ENCODE peak calls at places on chromosomes 2 and 18, in ten cellular contexts. A, V, E, K, N, L, F, H, M and P are unnamed samples.

GRCh38 chr2:209512951-209513350 is 89.1 kb downstream of the MAP2 start:
- DNase-seq in M (no peak), F (no peak), L (no peak), E (no peak), N (no peak), H (no peak), A (no peak), K (peak), V (no peak), P (no peak)

GRCh38 chr2:181517685-181518301 is 60.6 kb downstream of the ITGA4 start:
- DNase-seq in H (no peak), A (no peak), M (peak), E (no peak), K (no peak), L (no peak), N (peak), F (no peak), V (peak), P (no peak)

GRCh38 chr2:197707316-197708213 is 2.4 kb downstream of the MARS2 start:
- DNase-seq in H (no peak), K (peak), A (no peak), V (peak), E (peak), M (peak), N (peak), F (no peak), L (no peak), P (no peak)

GRCh38 chr2:201419057-201419635 is 32.1 kb downstream of the TRAK2 start:
- DNase-seq in E (no peak), V (peak), L (no peak), H (peak), F (no peak), N (peak), M (no peak), K (no peak), A (no peak), P (no peak)

GRCh38 chr18:40624959-40625358 is 1330.1 kb upstream of the PIK3C3 start:
- DNase-seq in V (no peak), A (no peak), M (no peak), E (no peak), L (no peak), K (no peak), H (no peak), N (no peak), F (no peak), P (no peak)

GRCh38 chr2:157761520-157761919 is 114.6 kb downstream of the ACVR1 start:
- DNase-seq in A (no peak), L (no peak), K (no peak), H (no peak), V (no peak), E (peak), M (peak), F (no peak), N (peak), P (no peak)

GRCh38 chr2:112055833-112056625 is 960 bp downstream of the TMEM87B start:
- DNase-seq in M (peak), A (no peak), F (no peak), N (peak), E (peak), K (no peak), V (peak), L (no peak), H (peak), P (no peak)

GRCh38 chr2:152347076-152347475 is 12.1 kb downstream of the FMNL2 start:
- DNase-seq in F (no peak), L (no peak), H (no peak), N (peak), V (no peak), M (peak), E (peak), K (no peak), A (no peak), P (no peak)

GRCh38 chr18:46770708-46771107 is 13.9 kb upstream of the ST8SIA5 start:
- DNase-seq in N (no peak), H (no peak), V (no peak), E (no peak), F (no peak), M (no peak), K (no peak), L (no peak), A (no peak), P (no peak)

GRCh38 chr2:225137971-225138370 is 95.7 kb upstream of the DOCK10 start:
- DNase-seq in N (peak), K (no peak), F (no peak), A (no peak), M (no peak), E (peak), V (no peak), H (no peak), L (no peak), P (no peak)

GRCh38 chr2:206937519-206937918 is 1.8 kb upstream of the CPO start:
- DNase-seq in V (no peak), E (no peak), L (no peak), F (no peak), N (no peak), K (no peak), M (no peak), H (no peak), A (no peak), P (peak)

GRCh38 chr2:23469142-23469540 is 84.2 kb downstream of the KLHL29 start:
- DNase-seq in F (no peak), M (no peak), V (no peak), E (no peak), N (no peak), A (no peak), L (no peak), K (no peak), H (no peak), P (no peak)

GRCh38 chr2:40251146-40251545 is 200.7 kb downstream of the SLC8A1 start:
- DNase-seq in K (no peak), H (no peak), E (no peak), V (no peak), A (no peak), F (no peak), L (no peak), M (no peak), N (no peak), P (no peak)

GRCh38 chr2:219628986-219629901 is 1.8 kb downstream of the SLC4A3 start:
- DNase-seq in H (no peak), A (no peak), M (no peak), E (no peak), N (no peak), F (no peak), L (no peak), V (no peak), K (no peak), P (no peak)

GRCh38 chr2:112877423-112877822 is 33.5 kb upstream of the IL37 start:
- DNase-seq in A (no peak), E (peak), K (no peak), V (no peak), F (no peak), L (no peak), N (peak), H (no peak), M (peak), P (no peak)

GRCh38 chr2:70991142-70991541 is 3.5 kb downstream of the TEX261 start:
- DNase-seq in A (no peak), E (no peak), L (no peak), N (no peak), H (no peak), M (no peak), K (no peak), F (no peak), V (no peak), P (no peak)

GRCh38 chr2:154452906-154453493 is 245.5 kb upstream of the KCNJ3 start:
- DNase-seq in K (no peak), L (no peak), N (no peak), A (no peak), F (no peak), M (no peak), E (no peak), H (no peak), V (no peak), P (peak)

GRCh38 chr2:115654362-115654761 is 1211.9 kb downstream of the DPP10 start:
- DNase-seq in V (no peak), F (no peak), N (no peak), L (no peak), E (no peak), H (no peak), K (no peak), A (no peak), M (no peak), P (no peak)

DNA sequence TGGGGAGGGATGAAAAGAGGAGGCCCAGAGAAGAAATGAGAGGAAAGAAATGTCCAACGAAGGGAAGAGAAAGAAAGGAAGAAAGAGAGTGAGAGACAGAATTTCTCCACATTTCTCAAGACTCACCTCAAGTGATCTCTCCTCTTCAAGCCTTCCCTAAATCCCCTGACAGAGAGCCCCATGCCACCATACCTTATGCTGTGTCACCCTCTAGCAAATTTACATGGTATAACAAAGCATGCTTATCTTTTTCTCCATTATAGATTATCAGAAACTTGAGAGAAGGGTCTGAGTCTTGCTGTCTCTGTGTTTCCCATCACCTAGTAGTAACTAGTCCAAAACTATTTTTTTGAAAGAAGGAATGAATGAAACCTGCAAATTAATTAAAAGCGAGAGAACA is 1208.4 kb downstream of the DPP10 start:
- DNase-seq in A (no peak), M (no peak), E (no peak), K (no peak), F (no peak), H (no peak), N (no peak), L (no peak), V (no peak), P (no peak)
- TF ChIP-seq CTCF in A (no peak), M (no peak), E (no peak), K (no peak), F (no peak), H (no peak), N (no peak), L (no peak), V (no peak), P (no peak)

GRCh38 chr2:160077912-160078585 is 15.6 kb upstream of the PLA2R1 start:
- DNase-seq in F (no peak), A (no peak), K (no peak), E (no peak), M (no peak), V (peak), H (peak), N (peak), L (no peak), P (no peak)

GRCh38 chr2:160076935-160077334 is 14.5 kb upstream of the PLA2R1 start:
- DNase-seq in M (no peak), H (no peak), N (no peak), E (no peak), A (no peak), K (no peak), F (no peak), L (no peak), V (no peak), P (no peak)

GRCh38 chr2:160076239-160076638 is 13.8 kb upstream of the PLA2R1 start:
- DNase-seq in K (no peak), V (peak), L (no peak), E (no peak), N (no peak), A (no peak), F (no peak), H (no peak), M (no peak), P (no peak)

GRCh38 chr2:160073284-160073888 is 11.0 kb upstream of the PLA2R1 start:
- DNase-seq in K (no peak), M (no peak), L (no peak), A (no peak), H (no peak), F (no peak), N (no peak), E (no peak), V (no peak), P (no peak)

DNA sequence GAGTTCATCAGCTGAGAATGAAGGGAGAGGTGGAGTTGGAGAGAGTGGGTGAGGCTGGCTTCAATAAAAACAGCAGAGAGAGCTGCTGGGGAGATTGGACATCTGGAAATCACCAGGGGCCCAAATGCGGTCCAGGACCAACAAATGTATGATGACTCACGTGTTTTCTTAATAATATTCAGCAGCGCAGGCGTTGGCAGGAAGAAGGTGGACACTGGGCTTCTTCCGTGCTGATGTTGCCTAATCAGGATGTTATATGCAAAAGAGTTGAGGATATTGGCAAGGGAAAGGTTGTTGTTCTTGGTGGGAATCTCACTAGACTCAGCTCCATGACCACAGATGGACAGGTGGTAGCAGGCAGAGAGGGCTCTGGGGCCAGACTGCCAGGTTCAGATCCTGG is 12.8 kb upstream of the PLA2R1 start:
- DNase-seq in K (no peak), L (no peak), M (peak), A (no peak), N (peak), H (peak), F (no peak), V (peak), E (peak), P (no peak)
- TF ChIP-seq CTCF in K (no peak), L (no peak), M (no peak), A (no peak), N (no peak), H (no peak), F (no peak), V (no peak), E (no peak), P (no peak)

DNA sequence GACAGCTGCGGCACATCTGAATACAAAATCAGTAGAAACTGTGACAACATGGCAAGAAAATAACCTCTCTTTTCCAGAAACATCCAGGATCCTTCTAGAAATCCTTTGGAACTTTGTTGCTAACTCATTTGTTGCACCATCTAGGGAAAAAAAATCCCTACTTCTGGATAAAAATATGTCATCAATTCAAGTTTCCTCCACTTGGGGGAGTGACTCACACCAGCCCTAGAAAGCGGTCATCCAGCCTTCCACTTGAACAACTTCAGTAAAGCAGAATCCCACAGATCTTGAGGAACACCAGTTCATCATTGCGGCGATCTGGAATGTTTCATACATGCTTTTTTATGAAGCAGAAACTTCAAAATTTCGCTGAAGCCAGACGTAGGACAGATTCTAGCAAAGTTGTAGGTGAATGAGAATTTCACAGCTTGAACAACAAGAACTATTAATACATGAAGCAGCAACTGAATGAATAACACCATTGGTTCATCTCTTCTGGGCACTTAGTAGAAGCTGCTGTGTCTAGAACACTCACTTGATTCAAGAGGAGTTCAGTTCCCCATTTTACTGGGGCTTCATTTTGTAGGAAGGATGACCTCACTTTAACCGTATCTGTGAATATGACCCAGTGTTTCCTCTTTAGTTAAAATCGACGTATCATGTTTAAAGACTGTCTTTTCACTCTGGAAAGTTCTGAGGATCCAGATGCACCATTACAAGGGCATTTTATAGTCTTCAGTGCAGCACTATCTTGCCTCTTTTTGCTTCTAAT is 48.0 kb downstream of the LRRTM1 start:
- DNase-seq in F (no peak), M (no peak), E (peak), V (no peak), N (no peak), L (peak), K (no peak), H (no peak), A (no peak), P (no peak)
- TF ChIP-seq CTCF in F (peak), M (peak), E (peak), V (no peak), N (no peak), L (peak), K (no peak), H (no peak), A (peak), P (no peak)

GRCh38 chr18:74459877-74460276 is 2.8 kb upstream of the DIPK1C start:
- DNase-seq in E (no peak), H (no peak), L (no peak), F (no peak), K (no peak), A (no peak), N (no peak), M (no peak), V (no peak), P (no peak)
- TF ChIP-seq CTCF in E (no peak), H (no peak), L (peak), F (peak), K (no peak), A (no peak), N (no peak), M (peak), V (no peak), P (no peak)

GRCh38 chr2:29855924-29856639 is 65.3 kb downstream of the ALK start:
- DNase-seq in N (no peak), H (no peak), K (no peak), L (no peak), A (no peak), M (no peak), F (no peak), E (no peak), V (no peak), P (no peak)

GRCh38 chr2:29848566-29849310 is 72.6 kb downstream of the ALK start:
- DNase-seq in N (no peak), V (no peak), H (no peak), E (no peak), M (no peak), A (no peak), K (no peak), F (no peak), L (no peak), P (no peak)

GRCh38 chr2:29847901-29848300 is 73.5 kb downstream of the ALK start:
- DNase-seq in M (no peak), E (no peak), N (no peak), V (no peak), L (no peak), K (no peak), F (no peak), H (no peak), A (no peak), P (no peak)

GRCh38 chr2:29844713-29845320 is 76.6 kb downstream of the ALK start:
- DNase-seq in M (peak), E (no peak), L (no peak), A (no peak), H (no peak), V (no peak), F (no peak), K (no peak), N (no peak), P (no peak)

GRCh38 chr2:29850794-29851193 is 70.6 kb downstream of the ALK start:
- DNase-seq in M (no peak), H (no peak), K (no peak), E (no peak), F (no peak), N (no peak), L (no peak), V (no peak), A (no peak), P (no peak)
- TF ChIP-seq CTCF in M (no peak), H (no peak), K (no peak), E (no peak), F (no peak), N (no peak), L (no peak), V (no peak), A (no peak), P (no peak)

DNA sequence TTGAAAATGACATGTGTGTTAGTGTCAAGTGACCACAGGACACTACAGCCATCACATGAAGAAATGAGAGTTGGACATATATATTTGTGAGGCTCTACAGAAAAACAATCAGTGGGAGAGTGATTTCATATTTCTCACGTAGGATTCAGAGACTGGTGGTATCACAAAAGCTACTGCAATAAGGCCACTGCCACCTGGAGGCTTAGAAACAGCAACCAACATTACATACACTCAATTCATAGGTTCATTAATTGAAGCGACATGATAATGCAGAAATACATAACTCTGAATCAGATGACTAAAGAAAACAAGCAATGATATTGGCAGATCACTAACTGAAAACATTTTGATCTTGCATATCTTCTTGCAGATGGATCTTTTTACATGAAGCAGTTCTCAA is 248.1 kb upstream of the KLHL14 start:
- DNase-seq in M (no peak), N (no peak), V (no peak), K (no peak), E (no peak), H (no peak), L (no peak), F (no peak), A (no peak), P (no peak)
- TF ChIP-seq CTCF in M (no peak), N (no peak), V (no peak), K (no peak), E (no peak), H (no peak), L (no peak), F (no peak), A (no peak), P (no peak)

GRCh38 chr2:26186371-26186770 is 13.5 kb downstream of the GAREM2 start:
- DNase-seq in N (no peak), E (no peak), V (no peak), M (no peak), L (no peak), K (no peak), A (no peak), F (no peak), H (no peak), P (no peak)

GRCh38 chr2:26185304-26185928 is 12.5 kb downstream of the GAREM2 start:
- DNase-seq in V (no peak), N (no peak), A (no peak), M (no peak), K (no peak), H (no peak), L (no peak), F (no peak), E (no peak), P (no peak)

GRCh38 chr2:26185954-26186353 is 13.1 kb downstream of the GAREM2 start:
- DNase-seq in M (no peak), L (no peak), F (no peak), N (no peak), A (no peak), K (no peak), V (no peak), H (no peak), E (no peak), P (no peak)

GRCh38 chr2:26184086-26184485 is 11.2 kb downstream of the GAREM2 start:
- DNase-seq in M (no peak), E (no peak), L (no peak), A (no peak), F (no peak), H (no peak), K (no peak), V (no peak), N (no peak), P (no peak)

GRCh38 chr2:26184555-26185303 is 11.8 kb downstream of the GAREM2 start:
- DNase-seq in H (peak), A (peak), E (peak), L (peak), K (peak), V (peak), N (peak), F (peak), M (no peak), P (peak)
- TF ChIP-seq CTCF in H (peak), A (peak), E (peak), L (peak), K (peak), V (peak), N (no peak), F (peak), M (no peak), P (peak)

DNA sequence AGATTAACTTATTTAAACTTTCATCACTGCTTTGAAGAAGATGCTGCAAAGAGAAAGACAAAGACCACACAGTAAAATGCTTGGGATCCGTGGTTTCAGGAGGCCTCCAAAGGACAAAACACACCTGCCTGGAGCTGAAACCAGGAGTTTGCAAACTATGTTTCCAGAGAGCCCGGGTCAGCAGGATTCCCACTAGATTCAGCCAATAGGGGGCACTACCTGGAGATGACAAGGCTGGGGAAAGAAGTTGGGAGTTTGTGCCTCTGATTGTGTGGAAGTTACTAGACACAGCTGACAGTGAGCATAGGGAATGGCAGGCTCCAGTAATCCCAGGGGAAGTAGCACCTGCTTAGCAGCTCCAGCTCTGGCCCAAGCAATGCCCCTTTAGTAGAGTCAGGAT is 169.0 kb upstream of the TRIB2 start:
- DNase-seq in H (no peak), L (no peak), E (no peak), N (no peak), A (no peak), V (no peak), K (no peak), M (no peak), F (no peak), P (no peak)
- TF ChIP-seq CTCF in H (no peak), L (no peak), E (no peak), N (no peak), A (peak), V (no peak), K (no peak), M (no peak), F (no peak), P (no peak)